ENCODE peak calls at places on chromosomes 5 and 9, in four cellular contexts. Y, M, L and B are unnamed samples.

GRCh38 chr5:164184158-164184557 is 678.7 kb downstream of the MAT2B start:
- DNase-seq in Y (no peak), M (no peak), L (no peak), B (no peak)

GRCh38 chr5:135194573-135195266 is 160.7 kb upstream of the PITX1 start:
- DNase-seq in Y (no peak), M (no peak), L (no peak), B (no peak)

GRCh38 chr9:123327697-123328100 is 28.3 kb upstream of the CRB2 start:
- DNase-seq in Y (no peak), M (no peak), L (no peak), B (no peak)

GRCh38 chr5:35857606-35858205 is 1.0 kb downstream of the IL7R start:
- DNase-seq in Y (no peak), M (no peak), L (no peak), B (no peak)

GRCh38 chr5:74575741-74576538 is 64.6 kb downstream of the ENC1 start:
- DNase-seq in Y (no peak), M (no peak), L (no peak), B (no peak)

GRCh38 chr5:71699233-71699632 is 19.8 kb upstream of the CARTPT start:
- DNase-seq in Y (no peak), M (no peak), L (no peak), B (no peak)

GRCh38 chr5:19555436-19555835 is 432.6 kb downstream of the CDH18 start:
- DNase-seq in Y (no peak), M (no peak), L (no peak), B (no peak)

GRCh38 chr5:67402526-67402925 is 205.9 kb upstream of the CD180 start:
- DNase-seq in Y (no peak), M (no peak), L (no peak), B (no peak)

GRCh38 chr9:18629136-18629535 is 155.2 kb downstream of the ADAMTSL1 start:
- DNase-seq in Y (no peak), M (no peak), L (no peak), B (no peak)

GRCh38 chr9:20473566-20474116 is 148.7 kb downstream of the MLLT3 start:
- DNase-seq in Y (no peak), M (no peak), L (no peak), B (no peak)

GRCh38 chr9:93028448-93029006 is 30.0 kb upstream of the SUSD3 start:
- DNase-seq in Y (no peak), M (no peak), L (no peak), B (no peak)

GRCh38 chr9:105359899-105360298 is 87.9 kb upstream of the FSD1L start:
- DNase-seq in Y (no peak), M (no peak), L (no peak), B (no peak)

GRCh38 chr9:764105-764524 is 77.4 kb upstream of the DMRT1 start:
- DNase-seq in Y (peak; percentile 47), M (peak; percentile 67), L (peak; percentile 75), B (peak; percentile 90)

GRCh38 chr5:36239370-36240293 is 2.1 kb downstream of the NADK2 start:
- DNase-seq in Y (no peak), M (no peak), L (peak; percentile 84), B (no peak)

GRCh38 chr9:974993-975739 is 1.3 kb upstream of the DMRT3 start:
- DNase-seq in Y (no peak), M (no peak), L (no peak), B (no peak)

GRCh38 chr5:127801751-127802476 is 98.7 kb downstream of the CCDC192 start:
- DNase-seq in Y (no peak), M (no peak), L (no peak), B (no peak)

GRCh38 chr9:14530301-14530700 is 162.9 kb downstream of the ZDHHC21 start:
- DNase-seq in Y (no peak), M (no peak), L (no peak), B (no peak)

GRCh38 chr5:125657936-125658335 is 765.3 kb upstream of the GRAMD2B start:
- DNase-seq in Y (no peak), M (no peak), L (no peak), B (no peak)

GRCh38 chr5:142053434-142054253 is 40.8 kb upstream of the GNPDA1 start:
- DNase-seq in Y (no peak), M (no peak), L (no peak), B (peak; percentile 27)

GRCh38 chr5:151155149-151155776 is 2.3 kb downstream of the ANXA6 start:
- DNase-seq in Y (no peak), M (no peak), L (no peak), B (no peak)

GRCh38 chr9:90065001-90065400 is 460.2 kb downstream of the GADD45G start:
- DNase-seq in Y (no peak), M (no peak), L (no peak), B (no peak)

GRCh38 chr5:8848997-8849585 is 696.8 kb downstream of the SEMA5A start:
- DNase-seq in Y (no peak), M (no peak), L (no peak), B (no peak)

GRCh38 chr5:23740029-23740428 is 232.6 kb downstream of the PRDM9 start:
- DNase-seq in Y (no peak), M (no peak), L (no peak), B (no peak)

GRCh38 chr5:4570047-4571015 is 569.8 kb upstream of the ADAMTS16 start:
- DNase-seq in Y (no peak), M (no peak), L (peak; percentile 52), B (no peak)

GRCh38 chr5:6256901-6257300 is 121.4 kb downstream of the MED10 start:
- DNase-seq in Y (no peak), M (no peak), L (no peak), B (no peak)

GRCh38 chr9:132712753-132713152 is 42.5 kb downstream of the GTF3C4 start:
- DNase-seq in Y (no peak), M (no peak), L (no peak), B (no peak)

GRCh38 chr9:125896964-125897363 is 149.8 kb downstream of the PBX3 start:
- DNase-seq in Y (no peak), M (no peak), L (no peak), B (no peak)

GRCh38 chr9:128945798-128946501 is 1.5 kb downstream of the DOLK start:
- DNase-seq in Y (no peak), M (no peak), L (no peak), B (no peak)

GRCh38 chr9:127450170-127450830 is 906 bp downstream of the RPL12 start:
- DNase-seq in Y (no peak), M (no peak), L (no peak), B (no peak)

GRCh38 chr5:169567079-169567478 is 16.5 kb upstream of the SPDL1 start:
- DNase-seq in Y (no peak), M (no peak), L (no peak), B (no peak)

GRCh38 chr9:107486674-107487520 is 2.7 kb downstream of the KLF4 start:
- DNase-seq in Y (no peak), M (no peak), L (no peak), B (no peak)

DNA sequence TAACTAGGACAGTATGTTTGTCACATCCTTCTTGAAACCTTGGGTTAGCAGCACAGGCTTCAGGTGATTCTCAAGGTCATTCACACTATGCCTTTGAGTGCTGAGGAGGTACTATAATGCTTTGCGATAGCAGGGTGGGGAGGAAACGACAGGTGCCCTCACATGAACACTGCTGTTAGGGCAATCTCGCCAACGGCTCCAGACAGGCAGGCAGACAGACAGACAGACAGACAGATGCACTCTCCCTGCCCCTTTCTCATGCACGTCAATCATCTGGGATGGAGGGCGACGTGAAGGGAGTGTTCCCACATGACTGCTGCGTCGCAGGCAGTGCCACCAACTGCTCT is 82.9 kb downstream of the RAPGEF1 start:
- DNase-seq in Y (no peak), M (no peak), L (no peak), B (no peak)
- H3K9ac ChIP-seq in Y (no peak overlapping the region), M (no peak overlapping the region), L (no peak overlapping the region), B (no peak overlapping the region)

GRCh38 chr9:130658893-130659698 is 5.3 kb upstream of the PRDM12 start:
- DNase-seq in Y (no peak), M (no peak), L (no peak), B (no peak)

GRCh38 chr9:130661461-130662098 is 2.8 kb upstream of the PRDM12 start:
- DNase-seq in Y (no peak), M (no peak), L (no peak), B (no peak)

GRCh38 chr9:130660326-130660682 is 4.1 kb upstream of the PRDM12 start:
- DNase-seq in Y (no peak), M (no peak), L (no peak), B (no peak)

GRCh38 chr9:130660683-130661460 is 3.5 kb upstream of the PRDM12 start:
- DNase-seq in Y (no peak), M (no peak), L (no peak), B (no peak)

DNA sequence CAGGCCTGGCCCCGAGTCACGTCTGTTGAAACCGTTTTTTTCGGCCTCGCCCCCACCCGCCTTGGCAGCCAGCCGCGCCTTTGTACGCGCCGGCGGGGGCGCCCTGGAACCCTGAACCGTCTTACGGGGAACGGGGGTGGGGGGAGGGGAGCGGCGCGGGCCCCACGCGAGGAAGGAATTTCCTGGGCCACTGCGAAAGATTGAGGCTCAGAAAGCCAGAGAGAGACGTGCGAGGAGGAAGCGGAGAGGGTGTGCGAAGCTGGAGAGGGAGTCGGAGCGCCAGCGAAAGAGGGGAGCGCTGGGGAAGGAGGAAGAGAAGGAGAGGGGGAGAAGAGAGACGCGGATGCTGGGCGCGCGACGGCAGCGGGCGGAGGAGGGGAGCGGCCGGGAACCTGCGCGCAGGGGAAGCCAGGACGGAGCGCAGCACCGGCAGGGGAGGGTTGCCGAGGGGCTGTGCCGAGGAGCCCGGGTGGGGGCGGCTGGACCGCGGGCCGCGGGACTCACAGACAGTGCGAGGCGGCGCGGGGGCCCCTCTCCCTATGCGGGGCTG is 4.6 kb upstream of the PRDM12 start:
- DNase-seq in Y (no peak), M (no peak), L (no peak), B (no peak)
- TF ChIP-seq EZH2 in Y (no peak), M (no peak), L (no peak), B (no peak)

DNA sequence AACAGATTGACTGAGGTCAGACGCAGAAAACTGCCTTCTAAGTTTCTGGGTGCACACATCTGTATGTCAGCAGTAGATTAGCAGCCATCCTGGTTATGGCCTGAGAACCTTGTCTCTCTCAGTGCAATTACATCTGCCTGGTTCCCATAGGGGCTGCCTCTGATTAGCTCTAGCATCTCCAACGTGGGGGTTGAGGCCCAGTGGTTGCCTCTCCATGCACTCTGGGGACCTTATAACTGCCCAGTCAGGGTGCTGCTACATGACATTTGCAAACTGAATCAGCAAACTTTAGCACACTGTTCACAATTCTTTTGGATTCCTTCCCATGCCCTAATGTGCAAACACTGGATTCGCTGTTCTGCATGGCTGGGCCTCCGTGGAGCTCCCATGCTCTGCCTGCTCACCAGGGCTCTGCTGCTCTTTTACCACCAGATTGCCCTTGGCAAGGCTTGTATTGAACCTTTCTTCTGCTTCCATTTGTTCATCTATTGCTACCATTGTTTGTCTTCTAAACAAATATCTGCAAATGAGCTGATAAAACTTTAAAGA is 36.2 kb downstream of the SNX18 start:
- DNase-seq in Y (no peak), M (no peak), L (no peak), B (no peak)
- TF ChIP-seq SP1 in Y (no peak), M (no peak), L (no peak), B (no peak)

DNA sequence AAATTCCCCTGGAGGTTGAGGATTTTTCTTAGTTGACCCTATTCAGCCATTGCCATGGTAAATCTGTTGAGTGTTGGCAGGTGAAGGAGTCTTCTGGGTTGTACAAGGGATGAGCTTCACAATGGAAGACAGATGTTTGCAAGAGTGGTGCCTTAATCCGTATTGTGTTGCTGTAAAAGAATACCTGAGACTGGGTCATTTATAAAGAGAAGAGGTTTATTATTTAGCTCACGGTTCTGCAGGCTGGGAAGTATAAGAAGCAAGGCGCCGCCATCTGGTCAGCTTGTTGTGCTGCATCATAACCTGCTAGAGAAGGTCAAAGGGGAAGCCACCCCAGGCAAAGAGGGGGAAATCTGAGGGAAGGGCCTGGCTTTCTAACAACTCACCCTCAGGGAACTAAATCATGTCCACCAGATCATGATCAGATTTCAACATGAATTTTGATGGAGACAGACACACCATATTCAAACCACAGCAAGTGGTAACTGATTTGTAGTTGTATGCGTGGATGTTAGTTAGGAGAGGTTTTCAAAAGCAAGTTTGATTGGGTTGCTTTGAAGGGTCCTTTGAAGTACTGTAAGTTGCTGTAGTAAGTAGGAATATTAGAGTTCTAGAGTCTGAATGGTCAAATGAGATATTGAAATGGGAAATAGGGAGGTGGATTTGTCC is 2.5 kb downstream of the TNPO1 start:
- DNase-seq in Y (peak; percentile 48), M (peak; percentile 31), L (peak; percentile 53), B (peak; percentile 37)
- H3K9ac ChIP-seq in Y (no peak overlapping the region), M (no peak overlapping the region), L (no peak overlapping the region), B (no peak overlapping the region)